ENCODE peak calls at places on chromosomes 3 and 15, in five cellular contexts. V is endothelial cell, Q is GM12878, Y is epithelial cell of esophagus, P is thoracic aorta. T is an unnamed sample.

GRCh38 chr15:76996076-76996525 is 1.2 kb downstream of the PSTPIP1 start:
- DNase-seq in Q (no peak), P (no peak), V (no peak), Y (no peak), T (no peak)

GRCh38 chr3:13480340-13481318 is 523 bp downstream of the HDAC11 start:
- DNase-seq in P (no peak), V (peak; percentile 31), Q (no peak), Y (no peak), T (no peak)

GRCh38 chr15:39413558-39413957 is 167.3 kb upstream of the THBS1 start:
- DNase-seq in V (no peak), Y (peak; percentile 57), P (no peak), Q (peak; percentile 25), T (no peak)

GRCh38 chr3:72231439-72232196 is 446.7 kb upstream of the PROK2 start:
- DNase-seq in Q (no peak), Y (no peak), V (no peak), P (no peak), T (no peak)

GRCh38 chr3:45972534-45973402 is 22.9 kb downstream of the FYCO1 start:
- DNase-seq in Q (no peak), V (no peak), Y (peak; percentile 92), P (no peak), T (peak; percentile 89)

GRCh38 chr3:112321867-112322652 is 10.9 kb upstream of the CD200 start:
- DNase-seq in P (no peak), Y (no peak), Q (no peak), V (no peak), T (no peak)

GRCh38 chr3:55519016-55519415 is 31.9 kb upstream of the WNT5A start:
- DNase-seq in Y (peak; percentile 52), Q (no peak), V (no peak), P (no peak), T (peak; percentile 28)

GRCh38 chr3:193816656-193817311 is 223.8 kb downstream of the OPA1 start:
- DNase-seq in Q (no peak), Y (no peak), P (no peak), V (peak; percentile 60), T (no peak)

GRCh38 chr15:36313881-36314280 is 265.5 kb upstream of the CDIN1 start:
- DNase-seq in V (no peak), Y (no peak), P (no peak), Q (no peak), T (no peak)

GRCh38 chr3:39505866-39506738 is 38.6 kb downstream of the MOBP start:
- DNase-seq in P (no peak), V (no peak), Y (no peak), Q (no peak), T (no peak)

GRCh38 chr3:176579741-176580185 is 617.5 kb downstream of the TBL1XR1 start:
- DNase-seq in P (no peak), Q (no peak), V (no peak), Y (no peak), T (no peak)

GRCh38 chr15:94352940-94353820 is 121.8 kb downstream of the MCTP2 start:
- DNase-seq in Q (no peak), V (no peak), P (no peak), Y (no peak), T (no peak)

GRCh38 chr3:5576277-5577011 is 388.9 kb downstream of the EDEM1 start:
- DNase-seq in P (no peak), Q (no peak), V (no peak), Y (no peak), T (no peak)

GRCh38 chr3:192802957-192803899 is 75.9 kb upstream of the FGF12 start:
- DNase-seq in V (no peak), P (no peak), Q (no peak), Y (peak; percentile 66), T (peak; percentile 49)

GRCh38 chr3:101119535-101119934 is 126.3 kb upstream of the ABI3BP start:
- DNase-seq in P (no peak), Q (no peak), V (no peak), Y (peak; percentile 46), T (peak; percentile 51)

GRCh38 chr3:108159865-108160264 is 62.4 kb downstream of the IFT57 start:
- DNase-seq in V (no peak), Q (no peak), Y (peak; percentile 54), P (no peak), T (no peak)

GRCh38 chr3:71520186-71521020 is 63.1 kb downstream of the FOXP1 start:
- DNase-seq in V (no peak), P (no peak), Y (peak; percentile 60), Q (no peak), T (no peak)

GRCh38 chr15:47460775-47461174 is 256.5 kb upstream of the SEMA6D start:
- DNase-seq in P (no peak), V (no peak), Y (peak; percentile 81), Q (no peak), T (no peak)

GRCh38 chr15:67766963-67767362 is 58.3 kb upstream of the SKOR1 start:
- DNase-seq in V (no peak), P (no peak), Q (no peak), Y (no peak), T (no peak)

GRCh38 chr3:196076721-196077120 is 5.2 kb downstream of the TFRC start:
- DNase-seq in V (no peak), Y (no peak), Q (no peak), P (no peak), T (no peak)

GRCh38 chr15:90957105-90957790 is 2.6 kb downstream of the RCCD1 start:
- DNase-seq in V (peak; percentile 41), Q (no peak), P (no peak), Y (peak; percentile 40), T (no peak)

GRCh38 chr15:34644061-34644460 is 60.6 kb upstream of the GOLGA8B start:
- DNase-seq in Q (no peak), P (no peak), V (no peak), Y (peak; percentile 62), T (peak; percentile 38)

GRCh38 chr3:112770026-112770626 is 76.5 kb downstream of the CD200R1L start:
- DNase-seq in Y (peak; percentile 94), V (no peak), Q (no peak), P (peak; percentile 39), T (peak; percentile 48)

GRCh38 chr3:107855710-107856109 is 235.1 kb downstream of the CD47 start:
- DNase-seq in Y (peak; percentile 62), V (no peak), P (no peak), Q (no peak), T (peak; percentile 53)

GRCh38 chr15:56759450-56759845 is 26.1 kb upstream of the ZNF280D start:
- DNase-seq in P (no peak), V (no peak), Q (no peak), Y (peak; percentile 90), T (peak; percentile 95)

GRCh38 chr15:69321041-69321554 is 22.4 kb downstream of the PAQR5 start:
- DNase-seq in Q (no peak), V (no peak), P (no peak), Y (no peak), T (no peak)

GRCh38 chr3:137854498-137855285 is 90.6 kb downstream of the SOX14 start:
- DNase-seq in Q (no peak), Y (no peak), V (peak; percentile 8), P (no peak), T (no peak)

DNA sequence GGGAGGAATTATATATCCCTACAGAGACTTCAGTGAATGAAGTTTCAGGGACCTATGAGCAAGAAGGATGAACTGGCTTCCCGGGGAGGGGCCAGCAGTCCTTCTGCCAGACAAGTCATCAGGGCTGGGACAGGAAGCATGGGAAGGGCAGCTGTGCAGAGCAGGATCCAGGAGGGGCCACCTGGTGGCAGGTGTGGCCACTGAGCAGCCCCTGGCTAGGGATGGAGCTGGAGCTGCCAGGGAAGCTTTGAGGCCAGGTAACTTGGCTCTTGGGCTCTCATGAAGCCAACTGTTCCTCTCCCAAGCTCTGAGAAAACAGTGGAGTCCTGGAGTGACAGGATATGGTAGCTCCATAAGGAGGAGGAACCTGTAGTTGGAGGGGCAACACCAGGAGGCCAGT is 132.6 kb downstream of the APBA2 start:
- DNase-seq in Q (no peak), P (no peak), Y (peak; percentile 10), V (no peak), T (peak; percentile 3)
- TF ChIP-seq CTCF in Q (no peak), P (no peak), Y (peak; percentile 16), V (peak; percentile 12), T (no peak)

GRCh38 chr3:16060358-16060852 is 114.1 kb upstream of the GALNT15 start:
- DNase-seq in V (peak; percentile 8), Y (peak; percentile 96), Q (no peak), P (peak; percentile 39), T (peak; percentile 98)
- TF ChIP-seq CTCF in V (no peak), Y (peak; percentile 33), Q (no peak), P (no peak), T (no peak)

GRCh38 chr3:15631426-15632211 is 30.1 kb downstream of the BTD start:
- DNase-seq in V (no peak), Q (no peak), Y (no peak), P (no peak), T (peak; percentile 14)
- TF ChIP-seq CTCF in V (no peak), Q (no peak), Y (no peak), P (no peak), T (no peak)

DNA sequence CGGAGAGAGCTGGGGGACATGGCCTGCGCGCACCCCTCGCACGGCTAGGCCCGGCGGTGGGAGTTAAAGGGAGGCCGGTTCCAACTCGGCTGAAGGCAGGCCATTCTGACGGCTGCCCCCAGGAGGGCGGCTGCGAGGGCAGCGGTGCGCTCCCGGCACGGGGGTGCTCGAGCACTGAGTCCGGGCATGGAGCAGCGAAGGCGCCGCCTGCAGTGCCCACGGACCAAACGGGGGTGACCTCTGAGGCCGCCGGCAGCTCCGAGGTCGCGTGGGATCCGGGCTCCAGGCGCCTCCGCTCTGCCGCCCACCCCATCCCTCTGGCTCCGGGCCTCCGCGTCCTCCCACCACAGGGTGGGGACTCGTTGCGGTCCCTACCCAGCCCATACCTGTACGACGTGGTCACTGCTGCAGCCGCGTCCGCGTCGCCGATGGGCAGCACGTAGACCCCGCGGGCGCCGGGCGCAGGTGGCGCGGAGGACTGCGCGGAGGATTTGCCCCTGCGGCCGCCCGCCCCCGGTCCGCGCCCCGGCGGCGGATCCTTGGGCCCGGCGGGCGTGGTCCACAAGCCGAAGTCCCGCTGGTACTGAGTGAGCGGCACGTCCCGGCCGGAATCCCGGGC is 507 bp downstream of the MAP6D1 start:
- DNase-seq in Y (no peak), V (no peak), Q (no peak), P (no peak), T (no peak)
- TF ChIP-seq CTCF in Y (no peak), V (no peak), Q (no peak), P (no peak), T (no peak)

DNA sequence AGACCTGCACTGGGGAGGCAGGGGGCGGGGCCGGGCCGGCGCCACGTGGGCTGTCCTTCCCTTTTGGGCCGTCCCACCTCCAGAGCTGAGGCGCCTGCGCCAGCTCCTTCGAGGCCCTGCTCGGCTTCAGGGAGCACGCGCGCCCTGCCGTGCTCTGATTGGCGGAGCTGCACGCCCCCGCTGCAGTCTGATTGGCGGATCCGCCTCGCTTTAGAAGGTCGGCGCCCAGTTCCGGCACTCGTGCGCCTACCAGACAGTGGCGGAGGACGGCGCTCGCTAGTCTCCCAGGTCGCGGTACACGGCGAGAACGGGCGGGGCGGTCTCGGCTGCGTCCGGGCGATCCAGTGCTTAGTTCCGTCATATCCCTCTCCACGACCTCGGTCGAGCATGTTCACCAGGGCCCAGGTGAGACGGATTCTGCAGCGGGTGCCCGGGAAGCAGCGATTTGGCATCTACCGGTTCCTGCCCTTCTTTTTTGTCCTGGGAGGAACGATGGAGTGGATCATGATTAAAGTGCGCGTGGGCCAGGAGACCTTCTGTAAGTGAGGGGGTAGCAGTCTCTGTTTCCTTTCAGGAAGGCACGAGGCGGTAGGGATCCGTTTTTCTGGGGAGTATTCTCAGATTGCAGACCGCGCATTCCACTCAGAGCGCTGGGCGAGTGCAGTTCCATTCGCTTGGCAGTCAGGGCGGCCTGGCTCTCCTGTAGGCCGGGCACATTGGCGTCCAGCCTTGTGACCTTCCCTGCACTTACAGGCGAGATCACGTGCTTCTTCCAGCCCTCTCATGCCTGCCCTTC is at the start of gene UQCC5:
- DNase-seq in V (peak; percentile 98), P (peak; percentile 91), Q (peak; percentile 95), Y (peak; percentile 100), T (peak; percentile 98)
- TF ChIP-seq CTCF in V (no peak), P (no peak), Q (peak; percentile 22), Y (no peak), T (no peak)

T was measured in MCF 10A.